ENCODE peak calls at places on chromosomes 6 and 20, in six cellular contexts. One of them, this sample, is unnamed.

GRCh38 chr6:96721227-96721626 is 116.0 kb downstream of the GPR63 start:
- DNase-seq in epithelial cell of esophagus: no peak
- DNase-seq in progenitor cell of endocrine pancreas: no peak
- DNase-seq in cardiac muscle cell: no peak
- DNase-seq in sigmoid colon: no peak
- DNase-seq in breast epithelium: no peak
- DNase-seq in this sample: no peak

GRCh38 chr20:61619751-61620150 is 367.7 kb downstream of the CDH4 start:
- DNase-seq in cardiac muscle cell: no peak
- DNase-seq in breast epithelium: no peak
- DNase-seq in sigmoid colon: no peak
- DNase-seq in progenitor cell of endocrine pancreas: no peak
- DNase-seq in epithelial cell of esophagus: no peak
- DNase-seq in this sample: no peak

GRCh38 chr20:1876975-1877603 is 18.1 kb upstream of the SIRPA start:
- DNase-seq in progenitor cell of endocrine pancreas: no peak
- DNase-seq in cardiac muscle cell: peak; percentile 50
- DNase-seq in breast epithelium: no peak
- DNase-seq in epithelial cell of esophagus: peak; percentile 60
- DNase-seq in sigmoid colon: no peak
- DNase-seq in this sample: no peak

GRCh38 chr6:105900120-105900937 is 185.8 kb upstream of the PRDM1 start:
- DNase-seq in progenitor cell of endocrine pancreas: no peak
- DNase-seq in breast epithelium: no peak
- DNase-seq in epithelial cell of esophagus: peak; percentile 42
- DNase-seq in cardiac muscle cell: no peak
- DNase-seq in sigmoid colon: no peak
- DNase-seq in this sample: no peak

GRCh38 chr6:52454556-52454955 is 34.4 kb downstream of the EFHC1 start:
- DNase-seq in sigmoid colon: no peak
- DNase-seq in breast epithelium: no peak
- DNase-seq in cardiac muscle cell: no peak
- DNase-seq in epithelial cell of esophagus: peak; percentile 89
- DNase-seq in progenitor cell of endocrine pancreas: no peak
- DNase-seq in this sample: no peak

GRCh38 chr20:11686900-11687543 is 230.7 kb upstream of the BTBD3 start:
- DNase-seq in progenitor cell of endocrine pancreas: no peak
- DNase-seq in cardiac muscle cell: peak; percentile 36
- DNase-seq in breast epithelium: no peak
- DNase-seq in epithelial cell of esophagus: no peak
- DNase-seq in sigmoid colon: peak; percentile 59
- DNase-seq in this sample: no peak

GRCh38 chr6:139653136-139653535 is 278.7 kb upstream of the CITED2 start:
- DNase-seq in sigmoid colon: peak; percentile 48
- DNase-seq in epithelial cell of esophagus: no peak
- DNase-seq in breast epithelium: no peak
- DNase-seq in cardiac muscle cell: peak; percentile 63
- DNase-seq in progenitor cell of endocrine pancreas: no peak
- DNase-seq in this sample: no peak

GRCh38 chr6:44312901-44313788 is at the start of gene AARS2:
- DNase-seq in cardiac muscle cell: peak; percentile 93
- DNase-seq in breast epithelium: peak; percentile 87
- DNase-seq in progenitor cell of endocrine pancreas: peak; percentile 89
- DNase-seq in sigmoid colon: peak; percentile 90
- DNase-seq in epithelial cell of esophagus: peak; percentile 83
- DNase-seq in this sample: peak; percentile 93

GRCh38 chr20:63180541-63181185 is 35.3 kb downstream of the YTHDF1 start:
- DNase-seq in epithelial cell of esophagus: no peak
- DNase-seq in breast epithelium: no peak
- DNase-seq in sigmoid colon: no peak
- DNase-seq in cardiac muscle cell: no peak
- DNase-seq in progenitor cell of endocrine pancreas: no peak
- DNase-seq in this sample: no peak

GRCh38 chr6:32151885-32152311 is at the start of gene PRRT1:
- DNase-seq in epithelial cell of esophagus: no peak
- DNase-seq in breast epithelium: no peak
- DNase-seq in progenitor cell of endocrine pancreas: no peak
- DNase-seq in cardiac muscle cell: no peak
- DNase-seq in sigmoid colon: no peak
- DNase-seq in this sample: no peak

GRCh38 chr6:113645576-113645970 is 211.6 kb upstream of the MARCKS start:
- DNase-seq in progenitor cell of endocrine pancreas: no peak
- DNase-seq in epithelial cell of esophagus: peak; percentile 98
- DNase-seq in cardiac muscle cell: no peak
- DNase-seq in breast epithelium: no peak
- DNase-seq in sigmoid colon: no peak
- DNase-seq in this sample: no peak

GRCh38 chr20:9427430-9427829 is 87.0 kb upstream of the LAMP5 start:
- DNase-seq in cardiac muscle cell: no peak
- DNase-seq in breast epithelium: no peak
- DNase-seq in progenitor cell of endocrine pancreas: no peak
- DNase-seq in sigmoid colon: no peak
- DNase-seq in epithelial cell of esophagus: no peak
- DNase-seq in this sample: no peak

GRCh38 chr20:51400051-51400926 is 142.2 kb downstream of the NFATC2 start:
- DNase-seq in epithelial cell of esophagus: peak; percentile 40
- DNase-seq in sigmoid colon: no peak
- DNase-seq in progenitor cell of endocrine pancreas: no peak
- DNase-seq in cardiac muscle cell: no peak
- DNase-seq in breast epithelium: no peak
- DNase-seq in this sample: no peak

GRCh38 chr6:42696526-42697267 is 25.7 kb downstream of the PRPH2 start:
- DNase-seq in breast epithelium: no peak
- DNase-seq in cardiac muscle cell: no peak
- DNase-seq in progenitor cell of endocrine pancreas: no peak
- DNase-seq in sigmoid colon: no peak
- DNase-seq in epithelial cell of esophagus: no peak
- DNase-seq in this sample: no peak

GRCh38 chr6:153801917-153802316 is 237.1 kb upstream of the OPRM1 start:
- DNase-seq in cardiac muscle cell: no peak
- DNase-seq in progenitor cell of endocrine pancreas: no peak
- DNase-seq in breast epithelium: no peak
- DNase-seq in sigmoid colon: no peak
- DNase-seq in epithelial cell of esophagus: no peak
- DNase-seq in this sample: no peak

GRCh38 chr20:25300496-25301170 is 52.7 kb downstream of the PYGB start:
- DNase-seq in progenitor cell of endocrine pancreas: no peak
- DNase-seq in sigmoid colon: no peak
- DNase-seq in cardiac muscle cell: no peak
- DNase-seq in breast epithelium: no peak
- DNase-seq in epithelial cell of esophagus: no peak
- DNase-seq in this sample: no peak

GRCh38 chr6:158437571-158437970 is 122.3 kb upstream of the TMEM181 start:
- DNase-seq in cardiac muscle cell: no peak
- DNase-seq in sigmoid colon: no peak
- DNase-seq in progenitor cell of endocrine pancreas: no peak
- DNase-seq in breast epithelium: no peak
- DNase-seq in epithelial cell of esophagus: no peak
- DNase-seq in this sample: no peak

GRCh38 chr6:154167163-154167562 is 128.1 kb downstream of the OPRM1 start:
- DNase-seq in breast epithelium: no peak
- DNase-seq in epithelial cell of esophagus: no peak
- DNase-seq in progenitor cell of endocrine pancreas: no peak
- DNase-seq in cardiac muscle cell: no peak
- DNase-seq in sigmoid colon: no peak
- DNase-seq in this sample: no peak

GRCh38 chr6:10451828-10452509 is 37.1 kb upstream of the TFAP2A start:
- DNase-seq in breast epithelium: peak; percentile 58
- DNase-seq in progenitor cell of endocrine pancreas: no peak
- DNase-seq in epithelial cell of esophagus: peak; percentile 100
- DNase-seq in sigmoid colon: no peak
- DNase-seq in cardiac muscle cell: no peak
- DNase-seq in this sample: no peak

GRCh38 chr20:38548356-38549083 is 32.5 kb upstream of the ADIG start:
- DNase-seq in sigmoid colon: no peak
- DNase-seq in breast epithelium: no peak
- DNase-seq in cardiac muscle cell: no peak
- DNase-seq in epithelial cell of esophagus: no peak
- DNase-seq in progenitor cell of endocrine pancreas: no peak
- DNase-seq in this sample: no peak

GRCh38 chr6:75412937-75413662 is 80.5 kb downstream of the FILIP1 start:
- DNase-seq in epithelial cell of esophagus: no peak
- DNase-seq in sigmoid colon: no peak
- DNase-seq in breast epithelium: no peak
- DNase-seq in progenitor cell of endocrine pancreas: no peak
- DNase-seq in cardiac muscle cell: no peak
- DNase-seq in this sample: no peak

GRCh38 chr6:32148289-32148688 is 3.5 kb downstream of the PRRT1 start:
- DNase-seq in progenitor cell of endocrine pancreas: no peak
- DNase-seq in epithelial cell of esophagus: no peak
- DNase-seq in sigmoid colon: no peak
- DNase-seq in cardiac muscle cell: no peak
- DNase-seq in breast epithelium: no peak
- DNase-seq in this sample: no peak

DNA sequence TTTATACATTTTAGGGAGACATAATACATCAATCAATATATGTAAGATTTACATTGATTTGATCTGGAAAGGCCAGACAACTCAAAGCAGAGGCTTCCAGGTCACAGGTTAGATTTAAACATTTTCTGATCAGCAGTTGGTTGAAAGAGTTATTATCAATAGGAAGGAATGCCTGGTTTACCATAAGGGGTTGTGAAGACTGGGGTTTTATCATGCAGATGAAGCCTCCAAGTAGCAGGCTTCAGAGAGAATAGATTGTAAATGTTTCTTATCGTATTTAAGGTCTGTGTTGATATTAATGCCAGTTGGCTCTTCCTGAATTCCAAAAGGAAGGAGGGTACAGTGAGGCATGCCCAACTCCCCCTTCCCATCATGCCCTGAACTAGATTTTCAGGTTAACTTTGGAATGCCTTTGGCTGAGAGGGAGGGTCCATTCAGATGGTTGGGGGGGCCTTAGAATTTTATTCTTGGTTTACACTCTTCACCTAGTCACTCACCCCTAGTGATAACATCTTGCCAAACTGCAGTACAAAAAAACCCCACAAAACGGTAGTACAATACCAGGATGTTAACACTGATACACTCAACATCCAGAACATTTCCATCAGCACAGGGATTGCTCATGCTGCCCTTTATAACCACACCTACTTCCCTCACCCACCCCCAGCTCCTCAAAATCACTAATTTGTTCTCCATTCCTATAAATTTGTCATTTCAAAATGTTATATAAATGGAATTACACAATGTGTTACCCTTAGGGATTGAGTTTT is 259.6 kb upstream of the PLN start:
- DNase-seq in progenitor cell of endocrine pancreas: no peak
- DNase-seq in breast epithelium: no peak
- DNase-seq in epithelial cell of esophagus: no peak
- DNase-seq in cardiac muscle cell: no peak
- DNase-seq in sigmoid colon: no peak
- DNase-seq in this sample: no peak
- TF ChIP-seq CTCF in progenitor cell of endocrine pancreas: no peak
- TF ChIP-seq CTCF in breast epithelium: no peak
- TF ChIP-seq CTCF in epithelial cell of esophagus: peak; percentile 5
- TF ChIP-seq CTCF in cardiac muscle cell: peak; percentile 11
- TF ChIP-seq CTCF in sigmoid colon: no peak
- TF ChIP-seq CTCF in this sample: no peak

GRCh38 chr6:157139054-157139708 is 184.1 kb downstream of the TMEM242 start:
- DNase-seq in breast epithelium: no peak
- DNase-seq in cardiac muscle cell: peak; percentile 31
- DNase-seq in progenitor cell of endocrine pancreas: no peak
- DNase-seq in sigmoid colon: no peak
- DNase-seq in epithelial cell of esophagus: no peak
- DNase-seq in this sample: no peak
- TF ChIP-seq CTCF in breast epithelium: no peak
- TF ChIP-seq CTCF in cardiac muscle cell: peak; percentile 24
- TF ChIP-seq CTCF in progenitor cell of endocrine pancreas: peak; percentile 47
- TF ChIP-seq CTCF in sigmoid colon: no peak
- TF ChIP-seq CTCF in epithelial cell of esophagus: no peak
- TF ChIP-seq CTCF in this sample: peak; percentile 53

GRCh38 chr6:162123797-162124196 is 603.8 kb downstream of the PRKN start:
- DNase-seq in progenitor cell of endocrine pancreas: no peak
- DNase-seq in cardiac muscle cell: peak; percentile 25
- DNase-seq in sigmoid colon: no peak
- DNase-seq in breast epithelium: no peak
- DNase-seq in epithelial cell of esophagus: no peak
- DNase-seq in this sample: no peak
- TF ChIP-seq CTCF in progenitor cell of endocrine pancreas: peak; percentile 50
- TF ChIP-seq CTCF in cardiac muscle cell: peak; percentile 48
- TF ChIP-seq CTCF in sigmoid colon: no peak
- TF ChIP-seq CTCF in breast epithelium: no peak
- TF ChIP-seq CTCF in epithelial cell of esophagus: no peak
- TF ChIP-seq CTCF in this sample: peak; percentile 62

GRCh38 chr6:165042912-165043311 is 266.5 kb downstream of the C6orf118 start:
- DNase-seq in sigmoid colon: no peak
- DNase-seq in progenitor cell of endocrine pancreas: no peak
- DNase-seq in cardiac muscle cell: no peak
- DNase-seq in epithelial cell of esophagus: no peak
- DNase-seq in breast epithelium: no peak
- DNase-seq in this sample: no peak
- TF ChIP-seq CTCF in sigmoid colon: no peak
- TF ChIP-seq CTCF in progenitor cell of endocrine pancreas: peak; percentile 15
- TF ChIP-seq CTCF in cardiac muscle cell: no peak
- TF ChIP-seq CTCF in epithelial cell of esophagus: no peak
- TF ChIP-seq CTCF in breast epithelium: no peak
- TF ChIP-seq CTCF in this sample: no peak

GRCh38 chr6:11912420-11912819 is 99.7 kb upstream of the HIVEP1 start:
- DNase-seq in sigmoid colon: no peak
- DNase-seq in breast epithelium: no peak
- DNase-seq in epithelial cell of esophagus: peak; percentile 13
- DNase-seq in progenitor cell of endocrine pancreas: no peak
- DNase-seq in cardiac muscle cell: no peak
- DNase-seq in this sample: no peak
- TF ChIP-seq CTCF in sigmoid colon: no peak
- TF ChIP-seq CTCF in breast epithelium: no peak
- TF ChIP-seq CTCF in epithelial cell of esophagus: peak; percentile 17
- TF ChIP-seq CTCF in progenitor cell of endocrine pancreas: no peak
- TF ChIP-seq CTCF in cardiac muscle cell: peak; percentile 3
- TF ChIP-seq CTCF in this sample: peak; percentile 20

GRCh38 chr6:35764238-35764896 is 12.0 kb upstream of the CLPSL2 start:
- DNase-seq in epithelial cell of esophagus: peak; percentile 56
- DNase-seq in progenitor cell of endocrine pancreas: no peak
- DNase-seq in breast epithelium: peak; percentile 35
- DNase-seq in cardiac muscle cell: peak; percentile 36
- DNase-seq in sigmoid colon: no peak
- DNase-seq in this sample: no peak
- TF ChIP-seq CTCF in epithelial cell of esophagus: no peak
- TF ChIP-seq CTCF in progenitor cell of endocrine pancreas: no peak
- TF ChIP-seq CTCF in breast epithelium: no peak
- TF ChIP-seq CTCF in cardiac muscle cell: no peak
- TF ChIP-seq CTCF in sigmoid colon: no peak
- TF ChIP-seq CTCF in this sample: no peak

GRCh38 chr6:84549912-84550311 is 214.5 kb downstream of the TBX18 start:
- DNase-seq in epithelial cell of esophagus: no peak
- DNase-seq in cardiac muscle cell: no peak
- DNase-seq in sigmoid colon: no peak
- DNase-seq in progenitor cell of endocrine pancreas: no peak
- DNase-seq in breast epithelium: no peak
- DNase-seq in this sample: no peak
- TF ChIP-seq CTCF in epithelial cell of esophagus: no peak
- TF ChIP-seq CTCF in cardiac muscle cell: peak; percentile 14
- TF ChIP-seq CTCF in sigmoid colon: no peak
- TF ChIP-seq CTCF in progenitor cell of endocrine pancreas: peak; percentile 12
- TF ChIP-seq CTCF in breast epithelium: no peak
- TF ChIP-seq CTCF in this sample: peak; percentile 31